ENCODE peak calls at places on chromosomes 3 and 15, in four cellular contexts. One of them, this sample, is unnamed.

GRCh38 chr15:90214553-90215205 is 13.5 kb downstream of the SEMA4B start:
- DNase-seq in CD8-positive, alpha-beta memory T cell: no peak
- DNase-seq in stimulated activated naive CD8-positive, alpha-beta T cell treated with anti-CD3 and anti-CD28 coated beads, Interleukin-15, Interleukin-2, amounts not matched to agents 100 U/mL and 50 U/mL, for 24 hours: no peak
- DNase-seq in activated CD8-positive, alpha-beta memory T cell treated with anti-CD3 and anti-CD28 coated beads, Interleukin-2, amount 10 ng/mL, durations not matched to agents 7 days and 5 days: no peak
- DNase-seq in this sample: no peak

GRCh38 chr3:55742027-55742710 is 255.1 kb upstream of the WNT5A start:
- DNase-seq in CD8-positive, alpha-beta memory T cell: no peak
- DNase-seq in activated CD8-positive, alpha-beta memory T cell treated with anti-CD3 and anti-CD28 coated beads, Interleukin-2, amount 10 ng/mL, durations not matched to agents 7 days and 5 days: no peak
- DNase-seq in stimulated activated naive CD8-positive, alpha-beta T cell treated with anti-CD3 and anti-CD28 coated beads, Interleukin-15, Interleukin-2, amounts not matched to agents 100 U/mL and 50 U/mL, for 24 hours: no peak
- DNase-seq in this sample: no peak

GRCh38 chr3:172836390-172836997 is 86.0 kb downstream of the ECT2 start:
- DNase-seq in activated CD8-positive, alpha-beta memory T cell treated with anti-CD3 and anti-CD28 coated beads, Interleukin-2, amount 10 ng/mL, durations not matched to agents 7 days and 5 days: no peak
- DNase-seq in stimulated activated naive CD8-positive, alpha-beta T cell treated with anti-CD3 and anti-CD28 coated beads, Interleukin-15, Interleukin-2, amounts not matched to agents 100 U/mL and 50 U/mL, for 24 hours: peak
- DNase-seq in CD8-positive, alpha-beta memory T cell: no peak
- DNase-seq in this sample: no peak

GRCh38 chr3:11434017-11434526 is 161.9 kb downstream of the ATG7 start:
- DNase-seq in CD8-positive, alpha-beta memory T cell: no peak
- DNase-seq in activated CD8-positive, alpha-beta memory T cell treated with anti-CD3 and anti-CD28 coated beads, Interleukin-2, amount 10 ng/mL, durations not matched to agents 7 days and 5 days: no peak
- DNase-seq in stimulated activated naive CD8-positive, alpha-beta T cell treated with anti-CD3 and anti-CD28 coated beads, Interleukin-15, Interleukin-2, amounts not matched to agents 100 U/mL and 50 U/mL, for 24 hours: no peak
- DNase-seq in this sample: no peak

GRCh38 chr15:25954398-25954797 is 91.3 kb upstream of the ATP10A start:
- DNase-seq in stimulated activated naive CD8-positive, alpha-beta T cell treated with anti-CD3 and anti-CD28 coated beads, Interleukin-15, Interleukin-2, amounts not matched to agents 100 U/mL and 50 U/mL, for 24 hours: no peak
- DNase-seq in activated CD8-positive, alpha-beta memory T cell treated with anti-CD3 and anti-CD28 coated beads, Interleukin-2, amount 10 ng/mL, durations not matched to agents 7 days and 5 days: no peak
- DNase-seq in CD8-positive, alpha-beta memory T cell: no peak
- DNase-seq in this sample: no peak

GRCh38 chr3:52136513-52136912 is 17.7 kb downstream of the POC1A start:
- DNase-seq in activated CD8-positive, alpha-beta memory T cell treated with anti-CD3 and anti-CD28 coated beads, Interleukin-2, amount 10 ng/mL, durations not matched to agents 7 days and 5 days: no peak
- DNase-seq in stimulated activated naive CD8-positive, alpha-beta T cell treated with anti-CD3 and anti-CD28 coated beads, Interleukin-15, Interleukin-2, amounts not matched to agents 100 U/mL and 50 U/mL, for 24 hours: no peak
- DNase-seq in CD8-positive, alpha-beta memory T cell: no peak
- DNase-seq in this sample: no peak

GRCh38 chr15:28942046-28942445 is 56.3 kb downstream of the APBA2 start:
- DNase-seq in CD8-positive, alpha-beta memory T cell: peak
- DNase-seq in stimulated activated naive CD8-positive, alpha-beta T cell treated with anti-CD3 and anti-CD28 coated beads, Interleukin-15, Interleukin-2, amounts not matched to agents 100 U/mL and 50 U/mL, for 24 hours: peak
- DNase-seq in activated CD8-positive, alpha-beta memory T cell treated with anti-CD3 and anti-CD28 coated beads, Interleukin-2, amount 10 ng/mL, durations not matched to agents 7 days and 5 days: peak
- DNase-seq in this sample: peak

GRCh38 chr3:63727248-63727647 is 74.8 kb downstream of the SNTN start:
- DNase-seq in CD8-positive, alpha-beta memory T cell: no peak
- DNase-seq in activated CD8-positive, alpha-beta memory T cell treated with anti-CD3 and anti-CD28 coated beads, Interleukin-2, amount 10 ng/mL, durations not matched to agents 7 days and 5 days: no peak
- DNase-seq in stimulated activated naive CD8-positive, alpha-beta T cell treated with anti-CD3 and anti-CD28 coated beads, Interleukin-15, Interleukin-2, amounts not matched to agents 100 U/mL and 50 U/mL, for 24 hours: no peak
- DNase-seq in this sample: no peak

GRCh38 chr3:64827391-64827790 is 139.6 kb upstream of the ADAMTS9 start:
- DNase-seq in activated CD8-positive, alpha-beta memory T cell treated with anti-CD3 and anti-CD28 coated beads, Interleukin-2, amount 10 ng/mL, durations not matched to agents 7 days and 5 days: no peak
- DNase-seq in stimulated activated naive CD8-positive, alpha-beta T cell treated with anti-CD3 and anti-CD28 coated beads, Interleukin-15, Interleukin-2, amounts not matched to agents 100 U/mL and 50 U/mL, for 24 hours: no peak
- DNase-seq in CD8-positive, alpha-beta memory T cell: no peak
- DNase-seq in this sample: no peak

This sample was measured in stimulated activated CD4-positive, alpha-beta T cell treated with anti-CD3 and anti-CD28 coated beads, Interleukin-4, amount 100 ng/mL, for 24 hours.